ENCODE peak calls at places on chromosomes 5 and 9, in four cellular contexts. V is A549, S is K562, O is HepG2. N is an unnamed sample.
A peak's percentile ranks its signal among the peaks of the same experiment; 100 is the strongest.

GRCh38 chr5:1965860-1966396 is 83.2 kb upstream of the IRX4 start:
- DNase-seq in V (no peak), S (no peak), O (no peak), N (no peak)

GRCh38 chr5:57594436-57594835 is 111.8 kb upstream of the ACTBL2 start:
- DNase-seq in V (no peak), S (no peak), O (no peak), N (no peak)

GRCh38 chr5:174159327-174160247 is 114.1 kb downstream of the NSG2 start:
- DNase-seq in V (peak; percentile 56), S (no peak), O (no peak), N (no peak)

GRCh38 chr5:149938272-149938671 is 6.3 kb downstream of the PDE6A start:
- DNase-seq in V (peak; percentile 65), S (no peak), O (no peak), N (no peak)

GRCh38 chr5:55416306-55416705 is 108.5 kb downstream of the MTREX start:
- DNase-seq in V (no peak), S (no peak), O (no peak), N (no peak)

GRCh38 chr9:112535811-112536210 is 49.2 kb downstream of the KIAA1958 start:
- DNase-seq in V (no peak), S (no peak), O (no peak), N (no peak)

GRCh38 chr5:56658972-56659371 is 156.4 kb upstream of the MAP3K1 start:
- DNase-seq in V (no peak), S (no peak), O (no peak), N (no peak)

GRCh38 chr5:39541920-39542319 is 117.1 kb upstream of the DAB2 start:
- DNase-seq in V (no peak), S (no peak), O (no peak), N (no peak)

GRCh38 chr5:7597058-7597457 is 201.1 kb downstream of the ADCY2 start:
- DNase-seq in V (no peak), S (no peak), O (no peak), N (no peak)

GRCh38 chr9:112971415-112971814 is 40.6 kb downstream of the ZNF883 start:
- DNase-seq in V (no peak), S (peak; percentile 9), O (peak; percentile 5), N (peak; percentile 58)

GRCh38 chr5:65034029-65034781 is 265.5 kb downstream of the CWC27 start:
- DNase-seq in V (no peak), S (no peak), O (peak; percentile 22), N (no peak)

GRCh38 chr9:114275246-114275994 is 47.5 kb upstream of the ORM1 start:
- DNase-seq in V (no peak), S (no peak), O (no peak), N (peak; percentile 4)

GRCh38 chr9:127612993-127613954 is 1.2 kb downstream of the STXBP1 start:
- DNase-seq in V (peak; percentile 70), S (peak; percentile 55), O (no peak), N (peak; percentile 55)

GRCh38 chr5:72598461-72599433 is 91.5 kb upstream of the ZNF366 start:
- DNase-seq in V (no peak), S (no peak), O (peak; percentile 60), N (no peak)

GRCh38 chr5:98333921-98334320 is 439.5 kb upstream of the RGMB start:
- DNase-seq in V (no peak), S (no peak), O (no peak), N (no peak)

GRCh38 chr5:123429993-123430392 is 6.8 kb upstream of the CEP120 start:
- DNase-seq in V (no peak), S (no peak), O (peak; percentile 44), N (no peak)

GRCh38 chr9:121285835-121286687 is 18.1 kb downstream of the GSN start:
- DNase-seq in V (no peak), S (peak; percentile 37), O (no peak), N (peak; percentile 28)

GRCh38 chr5:93058309-93058708 is 522.7 kb downstream of the NR2F1-AS1 start:
- DNase-seq in V (no peak), S (no peak), O (no peak), N (no peak)

GRCh38 chr9:109249615-109250014 is 71.2 kb downstream of the EPB41L4B start:
- DNase-seq in V (no peak), S (no peak), O (no peak), N (peak; percentile 70)
- TF ChIP-seq CTCF in V (no peak), S (no peak), O (peak; percentile 32), N (peak; percentile 27)

DNA sequence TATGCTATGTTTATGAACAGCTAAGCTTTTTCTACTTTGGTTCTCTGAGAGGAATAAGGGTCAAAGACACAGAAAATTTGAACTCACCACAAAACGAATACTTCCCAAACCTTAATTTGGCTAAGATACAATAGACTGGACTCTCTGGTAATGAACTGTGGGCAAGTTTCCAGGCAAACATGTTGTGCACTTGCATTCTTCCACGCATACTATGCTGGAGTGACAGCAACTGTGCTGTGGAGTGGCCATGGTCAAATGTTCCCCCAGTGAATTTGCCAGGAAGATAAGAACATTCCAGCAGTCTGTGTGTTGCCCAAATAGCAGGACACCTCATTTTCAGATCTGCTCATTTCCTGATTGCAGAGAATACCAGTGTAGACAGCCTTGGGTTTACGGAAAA is 275.3 kb upstream of the IL12B start:
- DNase-seq in V (no peak), S (no peak), O (no peak), N (no peak)
- TF ChIP-seq HMGXB4 in V (no peak), S (no peak), O (no peak), N (no peak)

GRCh38 chr9:33778700-33779351 is 16.5 kb upstream of the PRSS3 start:
- DNase-seq in V (peak; percentile 67), S (peak; percentile 58), O (peak; percentile 54), N (peak; percentile 55)
- TF ChIP-seq CTCF in V (peak; percentile 87), S (peak; percentile 64), O (peak; percentile 85), N (peak; percentile 44)

GRCh38 chr5:52989025-52989780 is at the start of gene ITGA2:
- DNase-seq in V (peak; percentile 72), S (peak; percentile 59), O (peak; percentile 74), N (peak; percentile 63)

GRCh38 chr5:52987711-52988329 is 1.3 kb upstream of the ITGA2 start:
- DNase-seq in V (peak; percentile 32), S (no peak), O (peak; percentile 48), N (no peak)

GRCh38 chr5:52990531-52990925 is 1.4 kb downstream of the ITGA2 start:
- DNase-seq in V (no peak), S (no peak), O (no peak), N (no peak)

GRCh38 chr5:52988335-52989024 is 672 bp upstream of the ITGA2 start:
- DNase-seq in V (peak; percentile 10), S (no peak), O (no peak), N (no peak)

GRCh38 chr5:52989781-52990530 is 804 bp downstream of the ITGA2 start:
- DNase-seq in V (peak; percentile 31), S (no peak), O (no peak), N (peak; percentile 64)
- TF ChIP-seq HMGXB4 in V (no peak), S (no peak), O (no peak), N (peak; percentile 43)

GRCh38 chr9:90600029-90600428 is 42.6 kb downstream of the DIRAS2 start:
- DNase-seq in V (no peak), S (no peak), O (no peak), N (peak; percentile 16)
- TF ChIP-seq CTCF in V (no peak), S (no peak), O (no peak), N (no peak)

GRCh38 chr5:107368593-107368992 is 302.1 kb downstream of the EFNA5 start:
- DNase-seq in V (no peak), S (no peak), O (no peak), N (no peak)

GRCh38 chr5:107369622-107370021 is 301.1 kb downstream of the EFNA5 start:
- DNase-seq in V (no peak), S (no peak), O (no peak), N (no peak)

GRCh38 chr5:107372723-107373487 is 297.8 kb downstream of the EFNA5 start:
- DNase-seq in V (no peak), S (no peak), O (no peak), N (no peak)

GRCh38 chr5:107367919-107368318 is 302.8 kb downstream of the EFNA5 start:
- DNase-seq in V (no peak), S (no peak), O (no peak), N (no peak)

DNA sequence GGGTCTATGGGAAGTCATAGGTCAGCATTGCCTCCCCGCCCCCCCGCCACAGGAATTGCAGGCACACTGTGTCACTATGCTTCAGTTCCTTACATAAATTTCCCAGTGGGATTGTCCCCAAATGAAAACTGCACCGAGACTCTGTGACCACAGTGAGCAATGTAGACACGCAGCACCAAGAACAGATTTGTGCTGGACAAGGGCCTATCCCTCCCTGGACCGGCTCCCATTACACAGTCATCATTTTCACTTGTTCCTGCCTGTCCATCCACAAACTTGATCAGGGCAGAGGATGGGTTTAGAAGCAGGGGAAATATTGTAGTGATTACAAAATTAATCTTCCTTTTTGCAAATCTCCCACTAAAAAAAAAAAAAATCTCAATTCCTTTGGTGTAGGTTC is 300.2 kb downstream of the EFNA5 start:
- DNase-seq in V (no peak), S (no peak), O (no peak), N (no peak)
- TF ChIP-seq HMGXB4 in V (no peak), S (no peak), O (no peak), N (no peak)

GRCh38 chr5:167964529-167964928 is 326.9 kb upstream of the WWC1 start:
- DNase-seq in V (peak; percentile 15), S (no peak), O (no peak), N (no peak)
- TF ChIP-seq CTCF in V (no peak), S (no peak), O (no peak), N (no peak)

N was measured in WTC11.